ENCODE peak calls at places on chromosomes 1 and 21, in seven cellular contexts. N is SW480, Q is HT1080, J is amniotic stem cell, V is AG09319, B is GM13976, E is lower leg skin. G is an unnamed sample.

GRCh38 chr1:211537253-211537652 is 41.7 kb downstream of the SLC30A1 start:
- DNase-seq in Q (no peak), N (no peak), E (no peak), J (no peak), B (no peak), V (no peak), G (no peak)

GRCh38 chr1:198261886-198262285 is 105.1 kb downstream of the NEK7 start:
- DNase-seq in B (no peak), V (no peak), Q (no peak), J (no peak), N (no peak), E (no peak), G (no peak)

GRCh38 chr1:33133478-33134105 is 48.3 kb downstream of the TRIM62 start:
- DNase-seq in B (no peak), E (peak), J (no peak), V (no peak), N (no peak), Q (no peak), G (no peak)

GRCh38 chr1:174218983-174219382 is 59.7 kb downstream of the RABGAP1L start:
- DNase-seq in N (no peak), V (no peak), B (no peak), Q (no peak), J (no peak), E (no peak), G (no peak)

GRCh38 chr1:114756009-114756892 is 1.5 kb downstream of the CSDE1 start:
- DNase-seq in B (peak), E (no peak), Q (no peak), N (no peak), V (no peak), J (no peak), G (no peak)

GRCh38 chr1:168221275-168221674 is 4.5 kb upstream of the SFT2D2 start:
- DNase-seq in Q (no peak), V (no peak), E (no peak), N (no peak), B (no peak), J (no peak), G (no peak)

GRCh38 chr1:115506523-115507255 is 135.1 kb upstream of the VANGL1 start:
- DNase-seq in V (no peak), Q (no peak), J (no peak), B (no peak), N (no peak), E (no peak), G (no peak)

GRCh38 chr1:196295766-196296165 is 312.5 kb downstream of the KCNT2 start:
- DNase-seq in J (no peak), V (no peak), Q (no peak), E (no peak), N (no peak), B (no peak), G (no peak)

GRCh38 chr1:25501235-25502058 is 42.0 kb upstream of the LDLRAP1 start:
- DNase-seq in B (no peak), N (no peak), V (no peak), J (no peak), Q (peak), E (no peak), G (peak)

GRCh38 chr1:111882986-111883560 is 106.4 kb downstream of the KCND3 start:
- DNase-seq in J (no peak), E (no peak), B (no peak), N (no peak), V (no peak), Q (no peak), G (no peak)

GRCh38 chr1:54218883-54219687 is 19.1 kb downstream of the MRPL37 start:
- DNase-seq in Q (no peak), E (no peak), N (no peak), B (no peak), J (no peak), V (no peak), G (no peak)

GRCh38 chr1:48644950-48645605 is 131.6 kb downstream of the BEND5 start:
- DNase-seq in V (no peak), B (no peak), J (no peak), Q (no peak), E (no peak), N (no peak), G (no peak)

GRCh38 chr1:220791959-220792358 is 5.2 kb downstream of the MTARC1 start:
- DNase-seq in B (no peak), E (no peak), J (no peak), N (no peak), Q (no peak), V (no peak), G (no peak)

GRCh38 chr1:155174334-155175280 is 958 bp downstream of the TRIM46 start:
- DNase-seq in E (peak), V (no peak), B (no peak), J (no peak), Q (no peak), N (no peak), G (no peak)

GRCh38 chr21:42653492-42654061 is at the start of gene PDE9A:
- DNase-seq in J (no peak), E (no peak), V (no peak), N (peak), B (peak), Q (no peak), G (no peak)

GRCh38 chr1:101284622-101285218 is 47.9 kb downstream of the S1PR1 start:
- DNase-seq in J (no peak), E (no peak), B (no peak), Q (no peak), V (no peak), N (no peak), G (no peak)

GRCh38 chr1:158930504-158930903 is 848 bp upstream of the PYHIN1 start:
- DNase-seq in Q (no peak), B (no peak), J (no peak), E (no peak), N (no peak), V (no peak), G (no peak)

GRCh38 chr1:234896477-234897364 is 231.9 kb downstream of the TOMM20 start:
- DNase-seq in J (no peak), V (no peak), Q (no peak), N (peak), B (no peak), E (no peak), G (no peak)